ENCODE peak calls at places on chromosomes 16 and 17, in five cellular contexts. N is mesenchymal stem cell, J is H1, E is H9, X is neuronal stem cell. Q is an unnamed sample.
A peak's percentile ranks its signal among the peaks of the same experiment; 100 is the strongest.

GRCh38 chr16:3520398-3520797 is 19.6 kb downstream of the CLUAP1 start:
- DNase-seq in N (peak; percentile 40), E (no peak), J (no peak), X (no peak), Q (no peak)

GRCh38 chr17:13346081-13346533 is 255.6 kb downstream of the HS3ST3A1 start:
- DNase-seq in N (peak; percentile 93), J (no peak), X (no peak), E (peak; percentile 71), Q (no peak)

GRCh38 chr16:7182510-7183109 is 150.0 kb upstream of the RBFOX1 start:
- DNase-seq in N (no peak), E (peak; percentile 38), J (peak; percentile 52), X (peak; percentile 67), Q (peak; percentile 10)

GRCh38 chr17:75603123-75603522 is 15.5 kb downstream of the MYO15B start:
- DNase-seq in E (no peak), X (no peak), N (no peak), J (no peak), Q (no peak)

GRCh38 chr16:2008009-2008526 is 1.6 kb downstream of the ZNF598 start:
- DNase-seq in E (no peak), X (no peak), N (no peak), J (no peak), Q (peak; percentile 85)

GRCh38 chr17:46764709-46765401 is 53.6 kb downstream of the WNT3 start:
- DNase-seq in X (no peak), N (peak; percentile 32), J (peak; percentile 44), E (no peak), Q (no peak)

GRCh38 chr17:74601944-74602572 is 10.0 kb upstream of the CD300LD start:
- DNase-seq in X (peak; percentile 14), J (peak; percentile 65), E (peak; percentile 70), N (peak; percentile 20), Q (peak; percentile 14)

GRCh38 chr17:71777048-71777638 is 343.7 kb upstream of the SOX9 start:
- DNase-seq in E (no peak), N (peak; percentile 26), J (no peak), X (no peak), Q (no peak)

GRCh38 chr16:62149646-62150045 is 113.4 kb upstream of the CDH8 start:
- DNase-seq in N (no peak), X (no peak), E (no peak), J (no peak), Q (no peak)

GRCh38 chr17:58235821-58236220 is 2.6 kb upstream of the LPO start:
- DNase-seq in J (no peak), E (no peak), N (no peak), X (no peak), Q (no peak)

GRCh38 chr17:58002973-58003372 is 4.1 kb downstream of the SRSF1 start:
- DNase-seq in N (no peak), E (no peak), J (no peak), X (no peak), Q (no peak)

GRCh38 chr16:77877712-77878111 is 89.3 kb downstream of the VAT1L start:
- DNase-seq in E (no peak), J (no peak), X (no peak), N (peak; percentile 89), Q (no peak)

GRCh38 chr16:23171234-23171948 is 11.2 kb upstream of the SCNN1G start:
- DNase-seq in J (no peak), X (no peak), E (no peak), N (no peak), Q (peak; percentile 18)

GRCh38 chr16:89860747-89861304 is 12.6 kb upstream of the TCF25 start:
- DNase-seq in X (peak; percentile 48), E (peak; percentile 89), J (peak; percentile 97), N (peak; percentile 55), Q (peak; percentile 55)

GRCh38 chr17:63150994-63151464 is 185.0 kb downstream of the TANC2 start:
- DNase-seq in J (no peak), X (peak; percentile 38), E (no peak), N (peak; percentile 38), Q (no peak)
- H3K18ac ChIP-seq in J (no peak overlapping the region), X (no peak overlapping the region), E (no peak overlapping the region), N (no peak overlapping the region), Q (no peak overlapping the region)

GRCh38 chr16:17346441-17346773 is 124.4 kb downstream of the XYLT1 start:
- DNase-seq in E (no peak), N (no peak), J (no peak), X (no peak), Q (no peak)
- H2BK12ac ChIP-seq in E (no peak overlapping the region), N (no peak overlapping the region), J (no peak overlapping the region), X (no peak overlapping the region), Q (no peak overlapping the region)

DNA sequence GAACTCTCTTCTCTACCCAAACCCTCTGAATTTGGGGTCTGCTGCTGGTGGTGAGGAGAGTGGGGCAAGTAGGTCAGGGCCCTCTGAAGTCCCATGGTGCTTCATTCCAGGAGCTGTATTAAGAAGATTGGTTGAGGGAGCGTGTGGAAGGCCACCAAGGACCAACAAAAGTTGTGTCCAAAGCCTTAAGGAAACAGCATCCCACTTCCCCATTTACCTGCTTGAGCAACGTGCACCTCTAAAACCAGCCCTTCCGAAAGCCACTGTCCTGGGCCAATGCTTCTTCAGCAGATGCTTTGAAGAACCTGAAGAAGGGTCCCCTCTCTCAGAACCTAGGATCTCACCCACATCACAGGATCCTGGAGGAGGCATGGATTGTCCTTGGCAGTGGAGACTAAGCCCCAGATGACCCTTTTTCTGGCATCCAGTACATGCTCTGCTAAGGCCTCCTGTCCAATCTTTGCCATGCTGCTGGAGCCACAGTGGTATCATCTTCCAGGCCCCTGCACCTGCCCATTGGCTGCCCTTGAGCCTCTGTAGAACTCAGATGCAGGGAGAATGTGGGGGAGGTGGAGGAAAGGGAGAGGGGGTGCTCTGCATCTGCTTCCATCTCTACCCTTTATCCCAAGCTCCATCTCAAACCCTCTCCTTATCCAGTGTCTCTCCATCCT is 5.8 kb upstream of the NR1D1 start:
- DNase-seq in E (no peak), J (no peak), N (no peak), X (no peak), Q (no peak)
- H4K91ac ChIP-seq in E (no peak overlapping the region), J (peak overlapping the region; percentile 45), N (peak overlapping the region; percentile 62), X (no peak overlapping the region), Q (no peak overlapping the region)

DNA sequence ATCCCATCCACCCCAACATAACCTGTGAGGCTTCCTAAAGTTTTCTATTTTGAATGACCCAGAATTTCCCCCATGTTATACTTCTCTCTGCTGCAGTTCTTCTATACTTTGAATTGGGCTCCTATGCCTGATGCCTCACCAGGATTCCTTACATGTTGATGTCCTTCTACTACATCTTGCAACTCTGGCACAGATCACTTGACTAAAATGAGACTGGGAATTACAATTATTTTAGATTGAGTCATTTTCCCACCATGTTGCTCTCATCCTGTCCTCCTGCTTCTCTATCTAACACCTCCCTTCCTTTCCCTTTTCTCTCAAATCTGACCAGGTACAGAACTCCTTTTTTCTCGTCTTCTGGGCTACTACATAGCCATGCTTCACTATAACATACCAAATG is 314.0 kb upstream of the KCNJ16 start:
- DNase-seq in X (no peak), E (no peak), J (no peak), N (peak; percentile 25), Q (peak; percentile 37)
- H3K18ac ChIP-seq in X (no peak overlapping the region), E (no peak overlapping the region), J (no peak overlapping the region), N (no peak overlapping the region), Q (no peak overlapping the region)

GRCh38 chr16:72043539-72043938 is 10.8 kb upstream of the HP start:
- DNase-seq in E (no peak), X (no peak), N (no peak), J (no peak), Q (no peak)

GRCh38 chr16:72044825-72045359 is 9.4 kb upstream of the HP start:
- DNase-seq in E (no peak), N (no peak), X (no peak), J (no peak), Q (no peak)

GRCh38 chr16:72042157-72042660 is 12.1 kb upstream of the HP start:
- DNase-seq in X (no peak), J (no peak), N (no peak), E (no peak), Q (no peak)

DNA sequence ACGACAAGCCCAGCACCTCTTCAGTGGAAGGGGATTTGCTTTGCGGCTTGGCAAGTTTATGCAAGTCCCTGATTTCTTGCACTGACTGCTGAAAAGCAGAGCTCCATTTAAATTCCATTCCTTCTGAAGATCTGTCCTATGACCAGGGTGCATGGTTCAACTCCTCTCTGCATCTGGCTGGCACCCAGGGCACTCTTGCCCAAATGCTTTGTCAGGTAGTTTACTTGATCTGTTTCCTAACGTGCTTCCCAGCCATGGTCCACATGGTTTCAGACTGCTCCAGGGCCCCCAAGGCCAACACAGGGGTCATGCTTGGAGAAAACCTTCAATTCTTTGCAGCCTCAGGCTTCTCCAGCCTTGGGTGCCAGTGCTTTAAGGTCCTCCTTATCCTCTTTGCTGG is 11.2 kb upstream of the HP start:
- DNase-seq in J (no peak), X (no peak), N (no peak), E (no peak), Q (no peak)
- H2BK12ac ChIP-seq in J (no peak overlapping the region), X (no peak overlapping the region), N (no peak overlapping the region), E (no peak overlapping the region), Q (no peak overlapping the region)

DNA sequence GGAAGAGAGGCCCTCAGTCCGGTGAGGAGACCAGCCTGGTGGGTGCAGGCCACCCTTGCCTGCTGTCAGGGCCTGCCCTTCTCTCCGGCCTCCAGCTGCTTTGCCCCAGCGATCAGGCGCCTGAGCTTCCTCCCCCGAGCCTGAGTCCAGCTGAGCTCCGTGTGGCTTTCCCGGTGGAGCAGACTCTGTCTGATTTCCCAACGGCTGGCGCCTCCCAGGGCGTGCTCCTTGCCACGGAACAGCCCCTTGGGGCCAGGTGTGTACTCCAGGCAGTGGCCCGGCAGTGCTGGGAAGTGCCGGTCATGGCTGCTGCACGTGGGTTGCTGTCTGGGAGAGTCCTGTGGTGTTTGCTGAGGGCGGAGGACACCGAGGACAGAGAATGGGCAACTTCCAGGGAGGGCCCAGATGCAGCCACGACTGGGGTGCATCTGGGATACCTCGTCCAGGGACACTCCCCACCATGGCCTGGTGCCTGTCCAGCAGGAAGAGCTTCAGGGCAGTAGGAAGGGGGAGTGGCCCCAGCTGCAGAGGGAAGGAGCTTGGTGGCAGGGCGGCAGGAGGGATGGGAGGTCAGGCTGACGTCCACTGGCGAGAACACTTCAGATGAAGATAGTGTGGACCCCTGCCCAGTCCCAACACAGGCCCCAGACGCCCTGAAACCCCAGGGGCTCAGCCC is 22.5 kb downstream of the METRNL start:
- DNase-seq in E (no peak), N (no peak), J (no peak), X (no peak), Q (no peak)
- H4K91ac ChIP-seq in E (no peak overlapping the region), N (peak overlapping the region; percentile 43), J (no peak overlapping the region), X (no peak overlapping the region), Q (peak overlapping the region; percentile 27)